ENCODE peak calls at places on chromosomes 13 and 19, in seven cellular contexts. Y is activated B cell treated with CpG ODN at 0.5 μM for 24 hours; E is CD8-positive, alpha-beta T cell; W is nephron progenitor cell; A is RWPE2; N is fibroblast of mammary gland; G is mammary epithelial cell. T is an unnamed sample.

GRCh38 chr19:2970201-2970838 is 7.0 kb upstream of the TLE6 start:
- DNase-seq in Y (no peak), E (no peak), W (no peak), A (no peak), N (no peak), G (no peak), T (peak)

GRCh38 chr19:43624933-43625332 is 5.5 kb upstream of the ZNF428 start:
- DNase-seq in Y (peak), E (peak), W (peak), A (no peak), N (peak), G (no peak), T (no peak)

GRCh38 chr19:2145831-2146241 is 5.5 kb downstream of the AP3D1 start:
- DNase-seq in Y (no peak), E (no peak), W (no peak), A (no peak), N (no peak), G (no peak), T (no peak)

GRCh38 chr13:76795701-76796695 is 90.2 kb downstream of the KCTD12 start:
- DNase-seq in Y (no peak), E (no peak), W (no peak), A (no peak), N (no peak), G (no peak), T (no peak)

GRCh38 chr19:840519-841206 is at the start of gene PRTN3:
- DNase-seq in Y (no peak), E (no peak), W (no peak), A (no peak), N (no peak), G (no peak), T (no peak)

GRCh38 chr19:37342753-37343152 is 28.1 kb upstream of the ZNF527 start:
- DNase-seq in Y (no peak), E (no peak), W (no peak), A (no peak), N (peak), G (no peak), T (no peak)

GRCh38 chr19:31160346-31160926 is 188.8 kb downstream of the TSHZ3 start:
- DNase-seq in Y (no peak), E (no peak), W (no peak), A (no peak), N (peak), G (no peak), T (no peak)

GRCh38 chr19:37920591-37921450 is 13.8 kb downstream of the SIPA1L3 start:
- DNase-seq in Y (no peak), E (no peak), W (no peak), A (no peak), N (no peak), G (no peak), T (no peak)

GRCh38 chr19:9937001-9937411 is 691 bp upstream of the OLFM2 start:
- DNase-seq in Y (no peak), E (no peak), W (peak), A (no peak), N (no peak), G (no peak), T (no peak)

GRCh38 chr13:103539265-103539664 is 473.0 kb upstream of the SLC10A2 start:
- DNase-seq in Y (no peak), E (no peak), W (peak), A (no peak), N (no peak), G (no peak), T (no peak)

GRCh38 chr13:109743706-109744453 is 42.5 kb downstream of the IRS2 start:
- DNase-seq in Y (no peak), E (no peak), W (no peak), A (peak), N (peak), G (peak), T (peak)

GRCh38 chr13:77136902-77137420 is 110.0 kb upstream of the FBXL3 start:
- DNase-seq in Y (no peak), E (no peak), W (no peak), A (no peak), N (peak), G (peak), T (peak)

GRCh38 chr19:18160792-18161690 is 8.1 kb downstream of the PIK3R2 start:
- DNase-seq in Y (peak), E (peak), W (peak), A (no peak), N (peak), G (peak), T (peak)

GRCh38 chr19:12202250-12202649 is 39.4 kb downstream of the ZNF136 start:
- DNase-seq in Y (peak), E (peak), W (no peak), A (no peak), N (no peak), G (no peak), T (no peak)

GRCh38 chr13:110433014-110433413 is 125.9 kb downstream of the COL4A2 start:
- DNase-seq in Y (no peak), E (no peak), W (no peak), A (no peak), N (no peak), G (no peak), T (no peak)

GRCh38 chr19:1322198-1322981 is 36.7 kb downstream of the EFNA2 start:
- DNase-seq in Y (no peak), E (no peak), W (no peak), A (no peak), N (no peak), G (no peak), T (no peak)

GRCh38 chr13:111506621-111507020 is 186.2 kb downstream of the TEX29 start:
- DNase-seq in Y (no peak), E (no peak), W (no peak), A (peak), N (no peak), G (no peak), T (no peak)

GRCh38 chr13:78806457-78806856 is 147.5 kb upstream of the OBI1 start:
- DNase-seq in Y (no peak), E (no peak), W (no peak), A (no peak), N (no peak), G (no peak), T (peak)

GRCh38 chr13:33870046-33870668 is 52.2 kb downstream of the RFC3 start:
- DNase-seq in Y (no peak), E (no peak), W (no peak), A (no peak), N (no peak), G (no peak), T (no peak)

GRCh38 chr19:35088514-35088913 is 27.1 kb upstream of the FXYD3 start:
- DNase-seq in Y (no peak), E (no peak), W (no peak), A (no peak), N (peak), G (peak), T (peak)

GRCh38 chr19:17605761-17606745 is 50.6 kb downstream of the COLGALT1 start:
- DNase-seq in Y (peak), E (peak), W (peak), A (peak), N (peak), G (peak), T (no peak)

GRCh38 chr19:35055715-35056179 is 14.2 kb downstream of the HPN start:
- DNase-seq in Y (no peak), E (no peak), W (no peak), A (no peak), N (no peak), G (no peak), T (no peak)

GRCh38 chr13:22214184-22214583 is 543.3 kb downstream of the FGF9 start:
- DNase-seq in Y (no peak), E (no peak), W (no peak), A (no peak), N (no peak), G (no peak), T (no peak)

GRCh38 chr19:29576761-29577661 is 29.1 kb upstream of the POP4 start:
- DNase-seq in Y (no peak), E (no peak), W (no peak), A (no peak), N (peak), G (peak), T (peak)

GRCh38 chr13:44903596-44903995 is 85.7 kb downstream of the NUFIP1 start:
- DNase-seq in Y (no peak), E (no peak), W (no peak), A (no peak), N (peak), G (no peak), T (peak)

GRCh38 chr19:927044-927706 is 1.3 kb downstream of the ARID3A start:
- DNase-seq in Y (no peak), E (no peak), W (peak), A (peak), N (peak), G (no peak), T (no peak)

GRCh38 chr19:14081797-14082674 is 3.5 kb downstream of the C19orf67 start:
- DNase-seq in Y (no peak), E (no peak), W (no peak), A (no peak), N (peak), G (peak), T (no peak)

GRCh38 chr19:38023245-38023644 is 116.2 kb downstream of the SIPA1L3 start:
- DNase-seq in Y (no peak), E (no peak), W (no peak), A (no peak), N (peak), G (no peak), T (peak)

GRCh38 chr13:68160466-68160865 is 930.3 kb upstream of the PCDH9 start:
- DNase-seq in Y (no peak), E (no peak), W (no peak), A (no peak), N (peak), G (no peak), T (no peak)

GRCh38 chr13:51998723-51999471 is 12.4 kb downstream of the ATP7B start:
- DNase-seq in Y (no peak), E (no peak), W (no peak), A (no peak), N (no peak), G (no peak), T (no peak)

GRCh38 chr13:110542311-110542796 is 19.2 kb downstream of the RAB20 start:
- DNase-seq in Y (no peak), E (no peak), W (no peak), A (no peak), N (no peak), G (no peak), T (no peak)

GRCh38 chr19:39915848-39916215 is 18.6 kb downstream of the FCGBP start:
- DNase-seq in Y (no peak), E (no peak), W (no peak), A (no peak), N (no peak), G (no peak), T (no peak)

GRCh38 chr19:48738557-48739399 is 1.6 kb downstream of the RASIP1 start:
- DNase-seq in Y (peak), E (peak), W (peak), A (peak), N (peak), G (peak), T (peak)
- TF ChIP-seq CTCF in Y (no peak), E (no peak), W (no peak), A (peak), N (no peak), G (peak), T (peak)

DNA sequence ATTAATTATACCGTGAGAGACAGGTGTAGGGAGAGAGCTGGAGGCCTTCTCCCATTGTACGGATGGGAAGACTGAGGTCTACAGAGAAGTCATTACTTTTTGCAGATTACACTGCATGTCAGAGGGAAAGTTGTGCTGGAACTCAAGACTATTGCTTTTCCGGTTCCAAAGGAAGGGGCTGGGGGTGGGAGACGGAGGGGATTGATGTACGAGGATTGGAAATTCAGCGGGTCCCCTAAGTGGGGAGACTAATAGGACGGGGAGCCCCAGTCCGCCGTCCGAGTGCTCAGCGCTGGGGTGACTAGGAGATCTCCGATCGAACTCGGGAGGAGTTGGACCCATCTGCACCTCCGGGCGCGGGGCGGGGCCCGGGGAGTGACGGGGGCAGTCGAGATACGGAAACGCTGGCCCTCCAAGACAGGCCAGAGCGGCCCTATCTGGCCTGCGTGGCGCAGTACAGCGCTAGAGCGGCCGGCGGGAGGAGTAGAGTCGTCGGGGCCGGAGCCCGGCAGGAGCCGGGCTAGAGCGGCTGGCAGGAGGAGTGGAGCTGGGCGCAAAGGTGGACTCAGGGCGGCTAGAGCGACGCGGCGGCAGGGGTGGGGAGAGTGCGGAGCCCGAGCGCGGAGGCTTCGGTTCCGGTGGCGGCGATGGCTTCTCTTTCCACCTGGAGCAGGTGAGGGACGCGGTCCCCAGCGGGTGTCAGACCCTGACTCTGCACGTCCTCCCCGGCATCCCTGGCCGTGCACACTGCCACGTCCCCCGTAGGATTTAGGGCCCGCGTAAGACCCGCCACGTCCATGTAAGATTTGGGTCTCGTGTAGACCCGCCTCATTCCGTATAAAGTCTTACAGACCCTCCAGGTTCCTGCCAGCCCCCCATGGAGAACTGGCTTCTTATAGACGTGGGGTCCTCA is 1.1 kb downstream of the ARHGEF1 start:
- DNase-seq in Y (peak), E (peak), W (peak), A (peak), N (peak), G (peak), T (peak)
- TF ChIP-seq CTCF in Y (no peak), E (no peak), W (no peak), A (no peak), N (no peak), G (peak), T (peak)

GRCh38 chr13:29847501-29847983 is 2.9 kb downstream of the UBL3 start:
- DNase-seq in Y (no peak), E (no peak), W (peak), A (no peak), N (peak), G (peak), T (peak)

GRCh38 chr13:29846475-29847256 is 3.8 kb downstream of the UBL3 start:
- DNase-seq in Y (no peak), E (no peak), W (no peak), A (no peak), N (no peak), G (no peak), T (no peak)

GRCh38 chr13:29844441-29844840 is 6.0 kb downstream of the UBL3 start:
- DNase-seq in Y (no peak), E (no peak), W (no peak), A (no peak), N (no peak), G (no peak), T (peak)

GRCh38 chr13:29849071-29849541 is 1.3 kb downstream of the UBL3 start:
- DNase-seq in Y (no peak), E (no peak), W (no peak), A (no peak), N (peak), G (peak), T (no peak)

GRCh38 chr13:29845440-29846056 is 4.9 kb downstream of the UBL3 start:
- DNase-seq in Y (no peak), E (no peak), W (no peak), A (no peak), N (peak), G (no peak), T (no peak)
- TF ChIP-seq CTCF in Y (no peak), E (peak), W (no peak), A (peak), N (peak), G (peak), T (peak)

DNA sequence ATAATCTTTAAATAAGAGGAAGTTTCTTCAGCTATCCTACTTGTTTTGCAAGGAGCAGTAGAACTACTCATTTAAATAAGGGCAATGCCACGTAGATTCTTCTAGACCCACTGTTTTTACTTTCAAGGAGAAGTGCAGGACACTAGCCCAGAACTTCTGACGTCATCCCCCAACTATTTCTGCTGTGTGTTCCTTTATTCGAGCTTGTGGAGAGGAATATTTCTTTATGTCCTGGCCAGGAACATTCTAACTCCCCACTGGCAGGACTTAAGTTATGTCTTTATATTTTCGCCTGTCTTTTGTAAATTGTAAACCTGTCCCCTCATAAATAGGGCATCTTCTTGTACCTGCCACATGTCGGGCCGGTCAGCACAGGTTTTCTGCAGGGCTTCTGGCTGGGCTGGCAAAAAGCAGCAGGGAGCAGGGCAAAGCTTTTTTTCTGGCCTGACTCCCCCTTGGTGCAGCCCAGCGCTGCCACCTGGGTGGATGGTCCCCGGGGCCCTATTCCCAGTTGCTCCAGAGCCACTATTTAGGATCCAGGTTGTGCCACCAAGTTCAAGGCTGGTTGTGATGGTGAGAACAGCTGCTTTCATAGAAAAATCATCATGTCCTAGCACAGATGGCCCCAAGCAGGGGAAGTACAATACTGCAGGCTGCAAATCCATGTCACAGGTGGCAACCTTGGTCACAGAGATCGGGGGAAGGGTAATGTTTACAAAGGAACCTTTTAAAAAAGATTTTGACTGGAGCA is 1.8 kb downstream of the MBNL2 start:
- DNase-seq in Y (peak), E (no peak), W (peak), A (no peak), N (peak), G (peak), T (peak)
- TF ChIP-seq CTCF in Y (no peak), E (no peak), W (no peak), A (no peak), N (no peak), G (no peak), T (no peak)

GRCh38 chr13:26074706-26075105 is 22.9 kb upstream of the SHISA2 start:
- DNase-seq in Y (no peak), E (no peak), W (no peak), A (no peak), N (no peak), G (peak), T (no peak)
- TF ChIP-seq CTCF in Y (no peak), E (no peak), W (no peak), A (no peak), N (no peak), G (peak), T (no peak)

GRCh38 chr19:55173717-55174409 is 6.2 kb downstream of the SYT5 start:
- DNase-seq in Y (no peak), E (no peak), W (peak), A (peak), N (peak), G (peak), T (peak)
- TF ChIP-seq CTCF in Y (no peak), E (no peak), W (no peak), A (no peak), N (no peak), G (peak), T (peak)

DNA sequence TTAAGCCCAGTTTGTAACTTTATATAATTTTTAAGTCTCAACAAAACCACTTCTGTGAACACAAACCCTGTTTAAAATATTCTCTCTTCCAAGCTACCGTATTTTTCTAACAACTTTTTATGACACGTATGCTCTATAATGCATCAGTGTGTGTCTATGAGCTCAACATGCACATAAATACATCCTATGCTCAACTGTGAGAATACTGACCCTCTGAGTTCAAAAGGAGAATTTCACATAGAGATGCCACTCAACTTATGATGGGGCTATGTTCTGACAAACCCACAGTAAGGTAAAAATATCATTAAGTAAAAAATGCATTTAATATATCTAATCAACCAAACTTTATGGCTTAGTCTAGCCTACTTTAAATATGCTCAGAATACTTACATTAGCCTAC is 1139.7 kb upstream of the SPRY2 start:
- DNase-seq in Y (no peak), E (no peak), W (no peak), A (no peak), N (no peak), G (peak), T (no peak)
- TF ChIP-seq CTCF in Y (no peak), E (no peak), W (no peak), A (no peak), N (no peak), G (peak), T (no peak)

GRCh38 chr13:49499889-49500660 is 4.3 kb downstream of the PHF11 start:
- DNase-seq in Y (no peak), E (no peak), W (no peak), A (no peak), N (peak), G (peak), T (peak)

GRCh38 chr13:49497272-49497671 is 1.5 kb downstream of the PHF11 start:
- DNase-seq in Y (no peak), E (no peak), W (no peak), A (no peak), N (no peak), G (no peak), T (no peak)

GRCh38 chr13:49494645-49495044 is 1.1 kb upstream of the PHF11 start:
- DNase-seq in Y (no peak), E (no peak), W (no peak), A (no peak), N (no peak), G (no peak), T (no peak)

GRCh38 chr13:49498211-49498610 is 2.5 kb downstream of the PHF11 start:
- DNase-seq in Y (no peak), E (no peak), W (no peak), A (no peak), N (no peak), G (no peak), T (no peak)

GRCh38 chr13:49495783-49496762 is at the start of gene PHF11:
- DNase-seq in Y (peak), E (peak), W (peak), A (peak), N (peak), G (peak), T (peak)
- TF ChIP-seq CTCF in Y (no peak), E (no peak), W (no peak), A (no peak), N (no peak), G (peak), T (peak)

DNA sequence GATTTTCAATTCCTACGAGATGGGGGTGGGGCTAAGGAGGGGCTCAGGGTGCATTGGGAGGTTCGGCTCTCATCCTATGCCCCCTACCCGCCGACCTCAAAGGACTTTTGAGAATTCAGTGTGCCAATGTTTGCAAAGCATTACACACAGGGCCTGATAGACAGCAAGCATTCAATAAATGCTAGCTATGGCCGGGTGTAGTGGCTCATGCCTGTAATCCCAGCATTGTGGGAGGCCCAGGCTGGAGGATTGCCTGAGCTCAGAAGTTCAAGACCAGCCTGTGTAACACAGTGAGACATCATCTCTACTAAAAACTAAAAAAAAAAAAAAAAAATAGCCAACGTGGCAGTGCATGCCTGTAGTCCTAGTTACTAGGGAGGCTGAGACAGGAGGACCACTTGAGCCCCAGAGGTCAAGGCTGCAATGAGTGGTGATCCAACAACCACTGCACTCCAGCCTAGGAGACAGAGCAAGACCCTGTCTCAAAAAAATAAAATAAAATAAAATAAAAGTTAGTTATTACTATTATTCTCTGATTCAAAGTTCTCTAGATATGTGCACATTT is 1.9 kb upstream of the CBLC start:
- DNase-seq in Y (no peak), E (no peak), W (no peak), A (no peak), N (no peak), G (no peak), T (no peak)
- TF ChIP-seq CTCF in Y (no peak), E (no peak), W (no peak), A (no peak), N (no peak), G (no peak), T (no peak)

T was measured in HFFc6.